ENCODE peak calls at places on chromosomes 3 and 15, in nine cellular contexts. N is T-helper 9 cell; V is renal cortical epithelial cell; H is cardiac septum; U is left cardiac atrium; J is NCI-H187; C is left ventricle myocardium inferior; I is NCI-H82; O is stimulated activated CD8-positive, alpha-beta memory T cell treated with anti-CD3 and anti-CD28 coated beads, Interleukin-4, amount 100 ng/mL, for 24 hours. A is an unnamed sample.

GRCh38 chr3:44995142-44995770 is 19.2 kb downstream of the EXOSC7 start:
- DNase-seq in V (peak; percentile 72), H (no peak), O (no peak), U (peak; percentile 71), J (no peak), I (no peak), C (no peak), N (no peak), A (no peak)

GRCh38 chr15:75030023-75030413 is 6.6 kb downstream of the PPCDC start:
- DNase-seq in H (no peak), J (no peak), U (no peak), O (no peak), I (no peak), C (no peak), V (peak; percentile 19), N (no peak), A (no peak)

GRCh38 chr3:7682822-7683229 is 818.8 kb upstream of the LMCD1 start:
- DNase-seq in C (peak; percentile 41), O (no peak), H (no peak), J (no peak), N (no peak), I (no peak), V (peak; percentile 95), U (peak; percentile 60), A (no peak)

GRCh38 chr3:171192176-171192854 is 165.8 kb upstream of the SLC2A2 start:
- DNase-seq in U (no peak), C (no peak), H (no peak), N (no peak), I (no peak), J (peak; percentile 19), V (peak; percentile 97), O (no peak), A (no peak)

GRCh38 chr3:122560680-122561079 is 3.4 kb downstream of the PARP9 start:
- DNase-seq in V (peak; percentile 70), H (no peak), J (no peak), O (no peak), C (no peak), N (peak; percentile 39), U (no peak), I (peak; percentile 77), A (no peak)

GRCh38 chr3:123783811-123784210 is 100.3 kb downstream of the MYLK start:
- DNase-seq in I (no peak), U (no peak), N (no peak), H (no peak), O (no peak), V (no peak), J (no peak), C (no peak), A (no peak)

GRCh38 chr3:38039899-38040261 is 872 bp downstream of the DLEC1 start:
- DNase-seq in N (peak; percentile 43), C (peak; percentile 64), H (peak; percentile 89), U (peak; percentile 70), O (no peak), I (no peak), V (peak; percentile 25), J (no peak), A (peak; percentile 58)

GRCh38 chr3:144708437-144708836 is 736.8 kb downstream of the DIPK2A start:
- DNase-seq in U (no peak), V (no peak), H (no peak), C (no peak), N (no peak), J (no peak), O (no peak), I (no peak), A (no peak)

GRCh38 chr15:29676961-29677402 is 145.3 kb downstream of the TJP1 start:
- DNase-seq in N (no peak), H (no peak), J (no peak), V (peak; percentile 42), O (no peak), I (no peak), U (no peak), C (no peak), A (no peak)

GRCh38 chr3:5140230-5140621 is 18.1 kb downstream of the ARL8B start:
- DNase-seq in V (peak; percentile 72), O (no peak), U (no peak), C (no peak), N (no peak), J (no peak), H (no peak), I (no peak), A (no peak)

GRCh38 chr15:92958105-92958504 is 58.0 kb downstream of the CHD2 start:
- DNase-seq in N (peak; percentile 11), H (no peak), J (no peak), I (no peak), C (no peak), O (peak; percentile 24), V (peak; percentile 26), U (no peak), A (peak; percentile 25)

GRCh38 chr3:196186661-196187573 is 24.3 kb downstream of the ZDHHC19 start:
- DNase-seq in C (no peak), H (no peak), O (no peak), J (peak; percentile 61), V (no peak), N (no peak), I (peak; percentile 71), U (no peak), A (no peak)

GRCh38 chr3:52046186-52046913 is 10.0 kb downstream of the DUSP7 start:
- DNase-seq in J (no peak), I (peak; percentile 61), O (no peak), H (no peak), V (peak; percentile 93), C (no peak), N (no peak), U (peak; percentile 71), A (no peak)

GRCh38 chr15:55282284-55282833 is 7.3 kb downstream of the RAB27A start:
- DNase-seq in C (no peak), N (no peak), V (peak; percentile 87), J (no peak), H (no peak), U (no peak), I (no peak), O (no peak), A (peak; percentile 8)

GRCh38 chr15:74214324-74215021 is 11.9 kb upstream of the STRA6 start:
- DNase-seq in I (no peak), J (no peak), U (no peak), H (no peak), C (no peak), N (no peak), V (no peak), O (no peak), A (no peak)

GRCh38 chr15:57509965-57510364 is 81.7 kb upstream of the MYZAP start:
- DNase-seq in N (no peak), I (no peak), V (peak; percentile 46), J (no peak), O (no peak), H (no peak), C (no peak), U (no peak), A (no peak)

GRCh38 chr3:65974505-65974904 is 64.2 kb downstream of the MAGI1 start:
- DNase-seq in V (no peak), J (no peak), I (peak; percentile 13), H (no peak), U (no peak), C (no peak), O (no peak), N (no peak), A (no peak)

GRCh38 chr15:63407612-63408011 is 26.0 kb upstream of the CA12 start:
- DNase-seq in N (no peak), V (no peak), I (peak; percentile 82), H (no peak), J (no peak), U (no peak), C (no peak), O (no peak), A (no peak)

GRCh38 chr15:40358492-40359353 is 704 bp downstream of the DISP2 start:
- DNase-seq in C (no peak), N (peak; percentile 27), H (no peak), V (no peak), U (no peak), I (peak; percentile 90), O (peak; percentile 38), J (no peak), A (peak; percentile 22)

GRCh38 chr3:104044002-104044401 is 1322.7 kb upstream of the ALCAM start:
- DNase-seq in U (no peak), V (peak; percentile 19), J (no peak), H (no peak), O (no peak), N (no peak), I (no peak), C (no peak), A (no peak)

GRCh38 chr3:159760056-159760455 is 228.6 kb upstream of the IL12A start:
- DNase-seq in V (no peak), U (no peak), N (no peak), H (no peak), O (no peak), I (peak; percentile 84), J (no peak), C (no peak), A (no peak)

GRCh38 chr3:168407381-168407780 is 311.7 kb upstream of the GOLIM4 start:
- DNase-seq in I (no peak), J (no peak), V (no peak), O (no peak), N (no peak), C (no peak), U (no peak), H (no peak), A (no peak)